ENCODE peak calls at places on chromosomes 11 and 22, in seven cellular contexts. One of them, this sample, is unnamed.

GRCh38 chr11:34425863-34426262 is 12.9 kb upstream of the CAT start:
- DNase-seq in heart left ventricle: no peak
- DNase-seq in GM23248: peak
- DNase-seq in CD4-positive, alpha-beta T cell: no peak
- DNase-seq in dorsolateral prefrontal cortex: no peak
- DNase-seq in AG04450: no peak
- DNase-seq in right atrium auricular region: no peak
- DNase-seq in this sample: no peak

GRCh38 chr11:69000831-69001245 is 12.2 kb downstream of the MRGPRF start:
- DNase-seq in AG04450: no peak
- DNase-seq in dorsolateral prefrontal cortex: no peak
- DNase-seq in CD4-positive, alpha-beta T cell: no peak
- DNase-seq in heart left ventricle: no peak
- DNase-seq in right atrium auricular region: peak
- DNase-seq in GM23248: peak
- DNase-seq in this sample: peak

GRCh38 chr22:43162412-43163150 is 11.2 kb downstream of the TSPO start:
- DNase-seq in GM23248: no peak
- DNase-seq in dorsolateral prefrontal cortex: no peak
- DNase-seq in right atrium auricular region: no peak
- DNase-seq in heart left ventricle: no peak
- DNase-seq in CD4-positive, alpha-beta T cell: no peak
- DNase-seq in AG04450: no peak
- DNase-seq in this sample: no peak

GRCh38 chr11:10584071-10584501 is 15.6 kb upstream of the LYVE1 start:
- DNase-seq in heart left ventricle: no peak
- DNase-seq in GM23248: no peak
- DNase-seq in CD4-positive, alpha-beta T cell: no peak
- DNase-seq in right atrium auricular region: no peak
- DNase-seq in dorsolateral prefrontal cortex: no peak
- DNase-seq in AG04450: peak
- DNase-seq in this sample: no peak

GRCh38 chr11:27672836-27673464 is 27.3 kb downstream of the BDNF start:
- DNase-seq in GM23248: peak
- DNase-seq in dorsolateral prefrontal cortex: no peak
- DNase-seq in AG04450: no peak
- DNase-seq in heart left ventricle: no peak
- DNase-seq in right atrium auricular region: no peak
- DNase-seq in CD4-positive, alpha-beta T cell: no peak
- DNase-seq in this sample: no peak

GRCh38 chr11:4559527-4560440 is 14.8 kb downstream of the OR52M1 start:
- DNase-seq in AG04450: no peak
- DNase-seq in right atrium auricular region: no peak
- DNase-seq in heart left ventricle: no peak
- DNase-seq in GM23248: no peak
- DNase-seq in CD4-positive, alpha-beta T cell: no peak
- DNase-seq in dorsolateral prefrontal cortex: no peak
- DNase-seq in this sample: no peak

GRCh38 chr11:106815209-106815608 is 203.1 kb downstream of the GUCY1A2 start:
- DNase-seq in right atrium auricular region: no peak
- DNase-seq in GM23248: no peak
- DNase-seq in heart left ventricle: no peak
- DNase-seq in dorsolateral prefrontal cortex: no peak
- DNase-seq in AG04450: no peak
- DNase-seq in CD4-positive, alpha-beta T cell: no peak
- DNase-seq in this sample: no peak

GRCh38 chr11:133409799-133410198 is 122.5 kb downstream of the OPCML start:
- DNase-seq in GM23248: no peak
- DNase-seq in heart left ventricle: no peak
- DNase-seq in AG04450: no peak
- DNase-seq in dorsolateral prefrontal cortex: no peak
- DNase-seq in right atrium auricular region: no peak
- DNase-seq in CD4-positive, alpha-beta T cell: no peak
- DNase-seq in this sample: no peak

GRCh38 chr11:19931141-19931767 is 218.6 kb downstream of the NAV2 start:
- DNase-seq in heart left ventricle: no peak
- DNase-seq in GM23248: peak
- DNase-seq in dorsolateral prefrontal cortex: no peak
- DNase-seq in CD4-positive, alpha-beta T cell: no peak
- DNase-seq in right atrium auricular region: no peak
- DNase-seq in AG04450: no peak
- DNase-seq in this sample: peak

GRCh38 chr22:43829904-43830851 is 18.1 kb upstream of the EFCAB6 start:
- DNase-seq in right atrium auricular region: peak
- DNase-seq in GM23248: peak
- DNase-seq in heart left ventricle: peak
- DNase-seq in CD4-positive, alpha-beta T cell: no peak
- DNase-seq in AG04450: no peak
- DNase-seq in dorsolateral prefrontal cortex: no peak
- DNase-seq in this sample: peak

GRCh38 chr11:126862664-126863247 is 137.8 kb downstream of the KIRREL3 start:
- DNase-seq in GM23248: no peak
- DNase-seq in CD4-positive, alpha-beta T cell: no peak
- DNase-seq in AG04450: no peak
- DNase-seq in right atrium auricular region: no peak
- DNase-seq in dorsolateral prefrontal cortex: no peak
- DNase-seq in heart left ventricle: no peak
- DNase-seq in this sample: no peak

GRCh38 chr11:68206211-68206610 is 6.9 kb downstream of the KMT5B start:
- DNase-seq in GM23248: peak
- DNase-seq in right atrium auricular region: no peak
- DNase-seq in AG04450: no peak
- DNase-seq in heart left ventricle: no peak
- DNase-seq in dorsolateral prefrontal cortex: no peak
- DNase-seq in CD4-positive, alpha-beta T cell: no peak
- DNase-seq in this sample: no peak

GRCh38 chr11:130400793-130401483 is 27.5 kb downstream of the ADAMTS8 start:
- DNase-seq in AG04450: peak
- DNase-seq in heart left ventricle: peak
- DNase-seq in dorsolateral prefrontal cortex: no peak
- DNase-seq in GM23248: peak
- DNase-seq in right atrium auricular region: no peak
- DNase-seq in CD4-positive, alpha-beta T cell: no peak
- DNase-seq in this sample: no peak

GRCh38 chr11:125304876-125305275 is 140.3 kb downstream of the PKNOX2 start:
- DNase-seq in GM23248: no peak
- DNase-seq in heart left ventricle: no peak
- DNase-seq in CD4-positive, alpha-beta T cell: no peak
- DNase-seq in AG04450: no peak
- DNase-seq in dorsolateral prefrontal cortex: no peak
- DNase-seq in right atrium auricular region: no peak
- DNase-seq in this sample: no peak

GRCh38 chr22:36027960-36028645 is 521 bp downstream of the RBFOX2 start:
- DNase-seq in heart left ventricle: peak
- DNase-seq in CD4-positive, alpha-beta T cell: no peak
- DNase-seq in right atrium auricular region: no peak
- DNase-seq in dorsolateral prefrontal cortex: no peak
- DNase-seq in AG04450: no peak
- DNase-seq in GM23248: no peak
- DNase-seq in this sample: peak

GRCh38 chr11:131476266-131476665 is 105.9 kb downstream of the NTM start:
- DNase-seq in AG04450: no peak
- DNase-seq in heart left ventricle: no peak
- DNase-seq in dorsolateral prefrontal cortex: no peak
- DNase-seq in GM23248: no peak
- DNase-seq in right atrium auricular region: no peak
- DNase-seq in CD4-positive, alpha-beta T cell: no peak
- DNase-seq in this sample: no peak

GRCh38 chr11:130904380-130904779 is 11.9 kb downstream of the SNX19 start:
- DNase-seq in dorsolateral prefrontal cortex: no peak
- DNase-seq in right atrium auricular region: no peak
- DNase-seq in heart left ventricle: no peak
- DNase-seq in GM23248: peak
- DNase-seq in CD4-positive, alpha-beta T cell: no peak
- DNase-seq in AG04450: no peak
- DNase-seq in this sample: no peak

GRCh38 chr11:121486054-121486453 is 33.3 kb upstream of the SORL1-AS1 start:
- DNase-seq in right atrium auricular region: no peak
- DNase-seq in dorsolateral prefrontal cortex: no peak
- DNase-seq in AG04450: no peak
- DNase-seq in GM23248: no peak
- DNase-seq in heart left ventricle: no peak
- DNase-seq in CD4-positive, alpha-beta T cell: no peak
- DNase-seq in this sample: no peak

GRCh38 chr22:40709752-40710413 is 30.6 kb downstream of the MCHR1 start:
- DNase-seq in dorsolateral prefrontal cortex: no peak
- DNase-seq in AG04450: peak
- DNase-seq in CD4-positive, alpha-beta T cell: no peak
- DNase-seq in heart left ventricle: peak
- DNase-seq in GM23248: peak
- DNase-seq in right atrium auricular region: peak
- DNase-seq in this sample: no peak

GRCh38 chr11:46260161-46260560 is 17.3 kb upstream of the CREB3L1 start:
- DNase-seq in heart left ventricle: no peak
- DNase-seq in dorsolateral prefrontal cortex: no peak
- DNase-seq in GM23248: no peak
- DNase-seq in CD4-positive, alpha-beta T cell: no peak
- DNase-seq in AG04450: no peak
- DNase-seq in right atrium auricular region: no peak
- DNase-seq in this sample: no peak

GRCh38 chr22:33825761-33826160 is 94.5 kb downstream of the LARGE1 start:
- DNase-seq in right atrium auricular region: no peak
- DNase-seq in GM23248: no peak
- DNase-seq in AG04450: no peak
- DNase-seq in dorsolateral prefrontal cortex: no peak
- DNase-seq in CD4-positive, alpha-beta T cell: no peak
- DNase-seq in heart left ventricle: no peak
- DNase-seq in this sample: no peak

GRCh38 chr11:77063861-77064260 is 2.9 kb upstream of the CAPN5 start:
- DNase-seq in dorsolateral prefrontal cortex: peak
- DNase-seq in AG04450: no peak
- DNase-seq in GM23248: no peak
- DNase-seq in heart left ventricle: no peak
- DNase-seq in right atrium auricular region: no peak
- DNase-seq in CD4-positive, alpha-beta T cell: no peak
- DNase-seq in this sample: no peak

GRCh38 chr11:2927851-2928604 is 1.2 kb downstream of the PHLDA2 start:
- DNase-seq in GM23248: peak
- DNase-seq in right atrium auricular region: no peak
- DNase-seq in heart left ventricle: no peak
- DNase-seq in dorsolateral prefrontal cortex: no peak
- DNase-seq in AG04450: no peak
- DNase-seq in CD4-positive, alpha-beta T cell: no peak
- DNase-seq in this sample: no peak

GRCh38 chr11:6601041-6601461 is 2.4 kb downstream of the RRP8 start:
- DNase-seq in AG04450: no peak
- DNase-seq in right atrium auricular region: peak
- DNase-seq in GM23248: no peak
- DNase-seq in heart left ventricle: peak
- DNase-seq in dorsolateral prefrontal cortex: no peak
- DNase-seq in CD4-positive, alpha-beta T cell: no peak
- DNase-seq in this sample: peak

DNA sequence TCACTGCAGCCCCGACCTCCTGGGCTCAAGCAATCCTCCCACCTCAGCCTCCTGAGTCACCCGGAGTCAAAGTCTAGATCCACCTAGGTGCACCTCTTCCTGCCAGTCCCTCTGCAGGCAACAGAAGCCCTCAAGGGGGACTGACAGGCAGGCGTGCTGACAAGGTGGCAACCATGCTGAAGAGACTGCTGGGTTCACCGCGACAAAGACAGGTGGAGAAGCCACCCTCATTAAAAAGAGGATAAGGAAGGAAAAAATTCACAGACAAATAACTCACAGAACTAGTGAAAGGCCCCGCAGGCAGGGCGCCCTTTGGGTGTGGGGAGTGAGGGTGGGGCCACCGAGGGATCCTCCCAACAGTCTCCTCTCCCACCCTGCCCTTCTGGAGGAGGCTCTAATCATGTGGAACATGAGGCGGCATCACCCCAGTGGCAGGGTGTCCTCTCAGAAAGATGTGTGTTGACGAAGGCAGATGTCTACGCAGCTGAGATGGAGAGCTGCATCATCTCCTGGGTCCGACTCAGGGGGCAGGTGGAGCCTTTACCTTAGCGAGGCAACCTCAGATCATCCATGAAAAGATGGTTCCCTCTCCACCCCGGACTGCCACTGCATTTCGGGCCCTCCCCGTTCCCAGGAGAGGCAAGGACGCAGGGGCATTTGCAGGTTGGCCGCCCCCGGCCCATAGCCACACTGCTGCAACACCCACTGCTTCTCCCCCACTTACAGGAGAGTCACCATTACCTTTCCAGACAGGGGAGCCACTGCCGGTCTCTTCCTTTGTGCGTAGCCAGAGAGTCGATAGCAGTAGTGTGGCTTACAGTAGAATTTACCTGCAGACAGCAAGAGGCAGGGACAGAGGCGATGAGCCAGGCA is 91.2 kb upstream of the BID start:
- DNase-seq in heart left ventricle: no peak
- DNase-seq in GM23248: no peak
- DNase-seq in dorsolateral prefrontal cortex: no peak
- DNase-seq in AG04450: no peak
- DNase-seq in CD4-positive, alpha-beta T cell: no peak
- DNase-seq in right atrium auricular region: no peak
- DNase-seq in this sample: no peak
- H3K27ac ChIP-seq in heart left ventricle: peak
- H3K27ac ChIP-seq in GM23248: no peak
- H3K27ac ChIP-seq in dorsolateral prefrontal cortex: peak
- H3K27ac ChIP-seq in AG04450: no peak
- H3K27ac ChIP-seq in CD4-positive, alpha-beta T cell: no peak
- H3K27ac ChIP-seq in right atrium auricular region: peak
- H3K27ac ChIP-seq in this sample: peak

DNA sequence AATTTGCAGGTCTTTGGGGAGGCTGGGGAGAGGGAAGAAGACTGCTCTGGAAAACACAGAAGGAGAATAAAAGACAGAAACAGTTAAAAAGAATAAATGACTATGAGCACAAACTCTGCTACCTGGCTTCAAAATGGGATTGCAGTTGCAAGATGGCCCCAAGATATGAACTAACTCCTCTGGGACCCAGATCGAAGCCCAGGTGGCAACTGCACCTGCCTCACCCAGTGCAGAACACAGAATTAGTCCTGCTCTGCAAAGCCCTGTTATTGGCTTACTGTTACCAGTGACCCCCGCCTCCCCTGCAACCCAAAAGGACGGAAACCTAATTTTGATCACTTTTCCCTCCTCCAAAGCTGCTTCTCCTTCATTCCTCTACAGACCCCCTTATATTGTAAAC is 35.9 kb upstream of the POU2AF1 start:
- DNase-seq in GM23248: no peak
- DNase-seq in heart left ventricle: no peak
- DNase-seq in CD4-positive, alpha-beta T cell: no peak
- DNase-seq in right atrium auricular region: no peak
- DNase-seq in dorsolateral prefrontal cortex: no peak
- DNase-seq in AG04450: no peak
- DNase-seq in this sample: no peak
- H3K27ac ChIP-seq in GM23248: no peak
- H3K27ac ChIP-seq in heart left ventricle: no peak
- H3K27ac ChIP-seq in CD4-positive, alpha-beta T cell: no peak
- H3K27ac ChIP-seq in right atrium auricular region: no peak
- H3K27ac ChIP-seq in dorsolateral prefrontal cortex: no peak
- H3K27ac ChIP-seq in AG04450: no peak
- H3K27ac ChIP-seq in this sample: no peak

GRCh38 chr11:86738615-86739014 is 61.7 kb upstream of the PRSS23 start:
- DNase-seq in heart left ventricle: no peak
- DNase-seq in right atrium auricular region: no peak
- DNase-seq in dorsolateral prefrontal cortex: no peak
- DNase-seq in AG04450: no peak
- DNase-seq in CD4-positive, alpha-beta T cell: no peak
- DNase-seq in GM23248: no peak
- DNase-seq in this sample: no peak
- H3K27ac ChIP-seq in heart left ventricle: no peak
- H3K27ac ChIP-seq in right atrium auricular region: no peak
- H3K27ac ChIP-seq in dorsolateral prefrontal cortex: no peak
- H3K27ac ChIP-seq in AG04450: no peak
- H3K27ac ChIP-seq in CD4-positive, alpha-beta T cell: no peak
- H3K27ac ChIP-seq in GM23248: no peak
- H3K27ac ChIP-seq in this sample: no peak

GRCh38 chr11:57597971-57598830 is 716 bp downstream of the SERPING1 start:
- DNase-seq in dorsolateral prefrontal cortex: no peak
- DNase-seq in CD4-positive, alpha-beta T cell: no peak
- DNase-seq in heart left ventricle: peak
- DNase-seq in GM23248: peak
- DNase-seq in right atrium auricular region: peak
- DNase-seq in AG04450: no peak
- DNase-seq in this sample: peak
- H3K27ac ChIP-seq in dorsolateral prefrontal cortex: peak
- H3K27ac ChIP-seq in CD4-positive, alpha-beta T cell: no peak
- H3K27ac ChIP-seq in heart left ventricle: peak
- H3K27ac ChIP-seq in GM23248: peak
- H3K27ac ChIP-seq in right atrium auricular region: peak
- H3K27ac ChIP-seq in AG04450: no peak
- H3K27ac ChIP-seq in this sample: peak